ENCODE peak calls at places on chromosomes 16 and 17, in five cellular contexts. X, D, V, G and C are unnamed samples.

GRCh38 chr16:64240586-64240985 is 881.3 kb downstream of the CDH11 start:
- DNase-seq in X (no peak), D (no peak), V (no peak), G (no peak), C (no peak)

GRCh38 chr17:58336456-58337094 is 8.0 kb upstream of the TSPOAP1 start:
- DNase-seq in X (peak), D (no peak), V (no peak), G (no peak), C (no peak)

GRCh38 chr17:46038414-46038813 is 39.4 kb downstream of the STH start:
- DNase-seq in X (no peak), D (no peak), V (no peak), G (no peak), C (no peak)

GRCh38 chr17:4187076-4187475 is 44.1 kb downstream of the CYB5D2 start:
- DNase-seq in X (no peak), D (peak), V (peak), G (peak), C (no peak)

GRCh38 chr17:49259663-49260010 is 29.1 kb upstream of the PHOSPHO1 start:
- DNase-seq in X (no peak), D (no peak), V (no peak), G (no peak), C (no peak)

GRCh38 chr17:83103200-83103937 is 24.0 kb downstream of the METRNL start:
- DNase-seq in X (peak), D (no peak), V (peak), G (no peak), C (no peak)

GRCh38 chr16:80639636-80640035 is 98.8 kb downstream of the DYNLRB2 start:
- DNase-seq in X (no peak), D (no peak), V (no peak), G (no peak), C (no peak)

GRCh38 chr16:25411376-25412081 is 153.9 kb upstream of the ZKSCAN2 start:
- DNase-seq in X (no peak), D (no peak), V (peak), G (no peak), C (no peak)

GRCh38 chr16:23889189-23889588 is 53.4 kb downstream of the PRKCB start:
- DNase-seq in X (no peak), D (no peak), V (no peak), G (no peak), C (no peak)

GRCh38 chr17:57577751-57578607 is 167.1 kb downstream of the CCDC182 start:
- DNase-seq in X (peak), D (peak), V (peak), G (no peak), C (no peak)

GRCh38 chr16:81189100-81189664 is 49.3 kb upstream of the BCO1 start:
- DNase-seq in X (peak), D (no peak), V (no peak), G (no peak), C (no peak)

GRCh38 chr16:27267037-27267677 is 1.4 kb downstream of the NSMCE1 start:
- DNase-seq in X (no peak), D (no peak), V (no peak), G (no peak), C (no peak)

GRCh38 chr16:66459878-66460277 is 32.8 kb downstream of the BEAN1 start:
- DNase-seq in X (no peak), D (no peak), V (peak), G (no peak), C (no peak)

GRCh38 chr16:50735629-50736122 is 6.2 kb upstream of the CYLD start:
- DNase-seq in X (no peak), D (no peak), V (no peak), G (no peak), C (no peak)

GRCh38 chr16:23678430-23679273 is at the start of gene PLK1:
- DNase-seq in X (peak), D (peak), V (peak), G (no peak), C (peak)

GRCh38 chr17:77502626-77503292 is 362.0 kb downstream of the SEC14L1 start:
- DNase-seq in X (no peak), D (no peak), V (no peak), G (no peak), C (no peak)

GRCh38 chr17:62708587-62708986 is 81.1 kb downstream of the MRC2 start:
- DNase-seq in X (peak), D (no peak), V (no peak), G (no peak), C (no peak)

GRCh38 chr16:59988591-59988990 is 1254.5 kb upstream of the GOT2 start:
- DNase-seq in X (no peak), D (peak), V (no peak), G (no peak), C (no peak)

GRCh38 chr16:84368327-84368996 is at the start of gene ATP2C2:
- DNase-seq in X (no peak), D (peak), V (peak), G (no peak), C (no peak)

GRCh38 chr17:68459030-68459376 is 1.7 kb upstream of the WIPI1 start:
- DNase-seq in X (no peak), D (no peak), V (no peak), G (no peak), C (no peak)

GRCh38 chr17:64771980-64772844 is 110.1 kb upstream of the SMURF2 start:
- DNase-seq in X (no peak), D (no peak), V (no peak), G (no peak), C (no peak)

GRCh38 chr17:64773836-64774761 is 112.0 kb upstream of the SMURF2 start:
- DNase-seq in X (peak), D (peak), V (peak), G (no peak), C (no peak)

GRCh38 chr17:64772845-64773299 is 110.8 kb upstream of the SMURF2 start:
- DNase-seq in X (no peak), D (no peak), V (no peak), G (no peak), C (no peak)

GRCh38 chr17:64774888-64775600 is 112.9 kb upstream of the SMURF2 start:
- DNase-seq in X (no peak), D (no peak), V (no peak), G (no peak), C (no peak)

GRCh38 chr17:64773386-64773835 is 111.3 kb upstream of the SMURF2 start:
- DNase-seq in X (no peak), D (no peak), V (no peak), G (no peak), C (no peak)
- H3K4me3 ChIP-seq in X (no peak), D (peak), V (peak), G (peak), C (no peak)

GRCh38 chr16:30445408-30446202 is at the start of gene SEPHS2:
- DNase-seq in X (peak), D (peak), V (peak), G (peak), C (peak)

GRCh38 chr16:30446203-30446595 is 525 bp upstream of the SEPHS2 start:
- DNase-seq in X (no peak), D (no peak), V (no peak), G (no peak), C (no peak)

GRCh38 chr16:30445149-30445407 is 596 bp downstream of the SEPHS2 start:
- DNase-seq in X (no peak), D (no peak), V (no peak), G (no peak), C (no peak)

GRCh38 chr16:30447512-30448226 is 2.0 kb upstream of the SEPHS2 start:
- DNase-seq in X (no peak), D (no peak), V (no peak), G (no peak), C (no peak)

GRCh38 chr16:30449116-30449435 is 3.4 kb upstream of the SEPHS2 start:
- DNase-seq in X (no peak), D (no peak), V (no peak), G (no peak), C (no peak)
- TF ChIP-seq EZH2 in X (no peak), D (no peak), V (no peak), G (no peak), C (no peak)

GRCh38 chr16:70749006-70749678 is 51.8 kb downstream of the VAC14 start:
- DNase-seq in X (no peak), D (no peak), V (no peak), G (no peak), C (no peak)
- H3K4me3 ChIP-seq in X (no peak), D (no peak), V (no peak), G (no peak), C (no peak)

GRCh38 chr16:86697715-86698114 is 119.4 kb downstream of the FOXL1 start:
- DNase-seq in X (peak), D (no peak), V (no peak), G (no peak), C (no peak)
- TF ChIP-seq EZH2 in X (no peak), D (no peak), V (no peak), G (no peak), C (no peak)

GRCh38 chr17:27588354-27588753 is 42.6 kb upstream of the LGALS9 start:
- DNase-seq in X (no peak), D (no peak), V (no peak), G (no peak), C (no peak)

GRCh38 chr17:27585792-27586191 is 45.2 kb upstream of the LGALS9 start:
- DNase-seq in X (no peak), D (no peak), V (no peak), G (no peak), C (no peak)

GRCh38 chr17:27585153-27585681 is 45.8 kb upstream of the LGALS9 start:
- DNase-seq in X (no peak), D (no peak), V (no peak), G (no peak), C (no peak)

GRCh38 chr17:27582696-27583095 is 48.3 kb upstream of the LGALS9 start:
- DNase-seq in X (no peak), D (no peak), V (no peak), G (no peak), C (no peak)

GRCh38 chr17:27586203-27586701 is 44.7 kb upstream of the LGALS9 start:
- DNase-seq in X (no peak), D (no peak), V (no peak), G (no peak), C (no peak)
- H3K4me3 ChIP-seq in X (no peak), D (no peak), V (no peak), G (no peak), C (no peak)

GRCh38 chr16:86217891-86218270 is 292.4 kb upstream of the FOXF1 start:
- DNase-seq in X (no peak), D (no peak), V (no peak), G (no peak), C (no peak)

GRCh38 chr16:86220552-86220951 is 289.8 kb upstream of the FOXF1 start:
- DNase-seq in X (peak), D (no peak), V (no peak), G (no peak), C (no peak)

GRCh38 chr16:86221085-86221484 is 289.2 kb upstream of the FOXF1 start:
- DNase-seq in X (peak), D (no peak), V (no peak), G (no peak), C (no peak)

GRCh38 chr16:86218479-86219170 is 291.7 kb upstream of the FOXF1 start:
- DNase-seq in X (no peak), D (no peak), V (no peak), G (no peak), C (no peak)

GRCh38 chr16:86219655-86220445 is 290.5 kb upstream of the FOXF1 start:
- DNase-seq in X (peak), D (no peak), V (no peak), G (no peak), C (no peak)
- TF ChIP-seq EZH2 in X (no peak), D (no peak), V (no peak), G (no peak), C (no peak)